ENCODE peak calls at places on chromosomes 13 and 19, in nine cellular contexts. J is progenitor cell of endocrine pancreas, P is WTC11, I is adrenal gland, R is bronchial epithelial cell, Q is testis, O is AG09319, C is cardiac muscle cell, B is RWPE1. S is an unnamed sample.

GRCh38 chr19:13301627-13302334 is 151.6 kb downstream of the IER2 start:
- DNase-seq in Q (no peak), O (no peak), B (no peak), I (no peak), R (no peak), J (no peak), P (no peak), C (no peak), S (no peak)

GRCh38 chr13:40402931-40403412 is 263.5 kb downstream of the FOXO1 start:
- DNase-seq in O (no peak), P (no peak), C (peak), J (no peak), Q (no peak), B (peak), R (peak), I (no peak), S (no peak)

GRCh38 chr19:40799558-40800338 is 757 bp downstream of the EGLN2 start:
- DNase-seq in P (peak), Q (no peak), O (no peak), R (no peak), C (peak), I (no peak), J (no peak), B (no peak), S (no peak)

GRCh38 chr13:26213982-26214381 is 8.1 kb downstream of the RNF6 start:
- DNase-seq in J (no peak), R (no peak), P (no peak), Q (no peak), B (no peak), I (no peak), C (no peak), O (no peak), S (no peak)

GRCh38 chr13:25291691-25292090 is 4.4 kb upstream of the MTMR6 start:
- DNase-seq in O (no peak), R (no peak), Q (no peak), B (no peak), C (no peak), I (no peak), P (no peak), J (no peak), S (no peak)

GRCh38 chr13:46403851-46404731 is 17.0 kb upstream of the RUBCNL start:
- DNase-seq in Q (no peak), B (no peak), I (no peak), P (no peak), R (no peak), O (no peak), J (no peak), C (no peak), S (peak)

GRCh38 chr19:38457202-38457601 is 23.7 kb downstream of the RYR1 start:
- DNase-seq in I (no peak), B (no peak), P (no peak), R (no peak), C (no peak), J (no peak), Q (no peak), O (no peak), S (no peak)

GRCh38 chr13:22049384-22049783 is 378.5 kb downstream of the FGF9 start:
- DNase-seq in I (no peak), R (no peak), B (no peak), C (no peak), Q (no peak), O (no peak), P (no peak), J (no peak), S (no peak)

GRCh38 chr13:43767351-43767901 is 19.3 kb downstream of the ENOX1 start:
- DNase-seq in P (no peak), B (no peak), Q (peak), C (peak), R (no peak), I (peak), O (no peak), J (no peak), S (no peak)

GRCh38 chr19:50673118-50673517 is 23.9 kb downstream of the C19orf81 start:
- DNase-seq in I (no peak), O (no peak), R (no peak), J (no peak), Q (no peak), C (no peak), B (no peak), P (no peak), S (no peak)

GRCh38 chr13:93805736-93806135 is 579.1 kb downstream of the GPC6 start:
- DNase-seq in O (no peak), P (no peak), I (no peak), R (no peak), J (no peak), Q (no peak), B (no peak), C (no peak), S (no peak)

GRCh38 chr13:66981912-66982311 is 248.2 kb downstream of the PCDH9 start:
- DNase-seq in I (no peak), R (no peak), P (no peak), B (no peak), Q (no peak), C (no peak), O (no peak), J (no peak), S (no peak)

GRCh38 chr13:113967206-113967720 is 6.6 kb downstream of the C13orf46 start:
- DNase-seq in C (no peak), J (no peak), I (no peak), O (no peak), P (no peak), R (no peak), Q (no peak), B (no peak), S (no peak)

GRCh38 chr13:102846261-102847015 is 606 bp downstream of the ERCC5 start:
- DNase-seq in R (peak), J (peak), P (peak), C (peak), I (peak), Q (peak), O (no peak), B (peak), S (peak)

GRCh38 chr19:18167975-18168645 is 5.5 kb upstream of the IFI30 start:
- DNase-seq in P (peak), R (no peak), Q (no peak), C (peak), I (no peak), J (no peak), B (peak), O (no peak), S (peak)

GRCh38 chr13:108963846-108964600 is 334.6 kb downstream of the MYO16 start:
- DNase-seq in J (no peak), P (no peak), C (peak), Q (no peak), O (no peak), B (peak), I (no peak), R (peak), S (no peak)

GRCh38 chr19:32406161-32407003 is 812 bp downstream of the DPY19L3 start:
- DNase-seq in I (no peak), B (no peak), C (no peak), P (peak), Q (no peak), O (no peak), J (no peak), R (no peak), S (no peak)

GRCh38 chr19:47523473-47523872 is 8.6 kb upstream of the NAPA start:
- DNase-seq in Q (no peak), J (no peak), R (no peak), P (no peak), C (no peak), B (no peak), O (no peak), I (no peak), S (no peak)

GRCh38 chr13:28037399-28037798 is 48.9 kb upstream of the URAD start:
- DNase-seq in Q (no peak), R (peak), O (no peak), C (no peak), P (no peak), J (no peak), B (no peak), I (no peak), S (no peak)

GRCh38 chr13:68929055-68929454 is 1178.6 kb upstream of the ATXN8OS start:
- DNase-seq in J (no peak), O (no peak), Q (no peak), B (no peak), R (no peak), I (no peak), P (no peak), C (no peak), S (no peak)

GRCh38 chr13:68923995-68924394 is 1183.6 kb upstream of the ATXN8OS start:
- DNase-seq in J (no peak), Q (no peak), B (no peak), P (no peak), C (no peak), R (no peak), O (no peak), I (no peak), S (no peak)

GRCh38 chr13:68927387-68928026 is 1180.1 kb upstream of the ATXN8OS start:
- DNase-seq in J (no peak), I (peak), P (peak), Q (peak), R (peak), O (no peak), B (peak), C (no peak), S (no peak)
- TF ChIP-seq CTCF in J (peak), I (peak), P (peak), Q (no peak), R (peak), O (no peak), B (peak), C (no peak), S (no peak)

GRCh38 chr19:44692379-44692721 is 6.6 kb upstream of the CEACAM16 start:
- DNase-seq in I (no peak), R (no peak), C (no peak), P (no peak), B (no peak), J (no peak), O (no peak), Q (no peak), S (no peak)

GRCh38 chr19:44687898-44688297 is 11.1 kb upstream of the CEACAM16 start:
- DNase-seq in J (no peak), O (no peak), Q (no peak), B (no peak), P (no peak), R (no peak), I (no peak), C (no peak), S (no peak)

GRCh38 chr19:44690131-44690440 is 8.9 kb upstream of the CEACAM16 start:
- DNase-seq in Q (no peak), R (no peak), C (no peak), P (no peak), B (no peak), O (no peak), J (no peak), I (no peak), S (no peak)

GRCh38 chr19:44686896-44687295 is 12.1 kb upstream of the CEACAM16 start:
- DNase-seq in R (no peak), P (no peak), B (no peak), J (no peak), I (no peak), O (no peak), Q (no peak), C (no peak), S (no peak)

DNA sequence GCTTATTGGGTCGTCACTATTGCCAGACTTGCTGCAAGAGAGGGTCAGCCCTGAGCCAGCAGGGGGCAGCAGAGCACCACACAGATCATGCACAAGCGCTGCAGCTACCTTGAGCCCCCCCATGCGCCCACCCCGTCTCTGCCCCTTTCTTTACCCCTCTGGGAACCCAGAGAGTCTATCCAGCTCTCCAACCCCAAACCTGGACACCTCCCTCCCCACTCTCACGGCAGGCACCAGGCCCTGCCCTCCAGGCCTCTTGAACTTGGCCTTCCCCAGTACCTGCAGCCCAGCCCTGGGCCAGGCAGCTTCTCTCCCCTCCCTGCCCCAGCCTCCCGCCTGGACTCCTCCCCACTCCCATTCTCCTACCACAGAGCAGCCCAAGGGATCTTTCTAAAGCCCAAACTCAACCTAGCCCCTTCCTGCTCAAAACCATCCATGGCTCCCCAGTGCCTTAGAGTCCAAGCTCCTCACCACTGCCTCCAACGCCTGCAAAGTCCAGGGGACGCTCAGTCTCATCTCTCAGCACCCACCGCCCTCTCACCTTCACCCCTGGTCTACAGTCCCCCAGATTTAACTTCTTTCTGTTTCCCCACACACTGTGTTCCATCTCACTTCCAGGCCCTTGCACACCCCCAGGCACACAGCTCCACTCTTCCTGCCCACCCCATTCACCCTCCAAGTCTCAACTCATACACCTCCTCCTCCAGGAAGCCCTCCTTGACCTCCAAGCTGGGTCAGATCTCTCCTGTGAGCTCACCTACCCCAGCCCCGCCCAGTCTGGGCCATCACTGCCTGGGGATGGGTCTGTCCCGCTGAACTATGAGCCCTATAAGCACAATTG is 9.4 kb upstream of the CEACAM16 start:
- DNase-seq in O (peak), P (peak), C (peak), J (peak), R (peak), I (peak), B (no peak), Q (peak), S (peak)
- TF ChIP-seq CTCF in O (peak), P (peak), C (peak), J (peak), R (peak), I (peak), B (peak), Q (peak), S (peak)

DNA sequence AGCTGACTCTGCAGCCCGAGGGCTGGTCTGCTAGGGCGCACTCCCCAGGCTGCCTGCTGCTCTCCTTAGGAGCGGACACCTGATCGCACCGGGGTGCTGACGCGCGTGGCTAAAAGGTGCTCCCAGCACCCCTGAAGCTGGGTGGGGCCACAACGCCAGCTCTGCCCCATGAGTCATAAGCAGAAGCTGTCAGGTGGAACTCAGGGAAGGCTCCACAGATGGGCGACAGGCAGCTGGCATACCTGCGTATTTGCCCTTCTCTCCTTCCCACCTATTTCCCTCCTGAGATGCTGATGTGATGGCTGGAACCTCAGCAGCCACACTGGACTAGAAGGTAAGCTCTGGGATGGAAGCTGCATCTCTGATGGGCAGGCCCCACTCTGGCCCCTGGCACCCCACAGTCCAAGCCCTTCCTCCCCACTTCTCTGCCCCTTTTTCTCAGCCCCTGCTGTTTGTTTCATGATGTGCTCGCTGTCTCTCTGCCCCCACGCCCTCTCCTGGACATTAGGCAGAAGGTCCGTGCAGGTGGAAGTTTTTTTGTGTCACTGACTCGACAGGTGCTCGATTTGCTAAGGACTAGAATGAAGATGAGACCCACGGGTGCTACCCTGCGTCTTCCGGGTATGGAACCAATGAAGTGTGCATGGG is 30.3 kb upstream of the CACTIN start:
- DNase-seq in B (peak), Q (no peak), P (no peak), J (no peak), O (no peak), R (peak), C (no peak), I (no peak), S (no peak)
- TF ChIP-seq CTCF in B (no peak), Q (no peak), P (no peak), J (no peak), O (no peak), R (no peak), C (no peak), I (no peak), S (no peak)

GRCh38 chr19:33461256-33462111 is 60.1 kb downstream of the PEPD start:
- DNase-seq in J (no peak), O (no peak), C (no peak), P (no peak), I (no peak), Q (no peak), B (no peak), R (no peak), S (no peak)
- TF ChIP-seq CTCF in J (no peak), O (no peak), C (no peak), P (no peak), I (no peak), Q (no peak), B (no peak), R (no peak), S (no peak)

GRCh38 chr13:98066636-98067035 is 76.3 kb upstream of the FARP1 start:
- DNase-seq in C (no peak), B (no peak), I (no peak), J (no peak), R (no peak), O (no peak), Q (no peak), P (no peak), S (no peak)

GRCh38 chr13:98068511-98068910 is 74.4 kb upstream of the FARP1 start:
- DNase-seq in Q (no peak), B (peak), I (no peak), O (no peak), J (no peak), C (no peak), P (no peak), R (peak), S (no peak)

GRCh38 chr13:98060282-98060681 is 82.6 kb upstream of the FARP1 start:
- DNase-seq in P (no peak), O (no peak), C (no peak), J (no peak), R (no peak), Q (no peak), I (no peak), B (no peak), S (no peak)

GRCh38 chr13:98071316-98071715 is 71.6 kb upstream of the FARP1 start:
- DNase-seq in R (no peak), P (no peak), O (no peak), Q (no peak), J (no peak), B (no peak), C (no peak), I (no peak), S (no peak)

GRCh38 chr13:98065468-98065867 is 77.4 kb upstream of the FARP1 start:
- DNase-seq in R (no peak), C (no peak), P (no peak), Q (no peak), B (no peak), O (no peak), I (no peak), J (no peak), S (no peak)
- TF ChIP-seq CTCF in R (no peak), C (no peak), P (no peak), Q (no peak), B (no peak), O (no peak), I (no peak), J (no peak), S (no peak)